ENCODE peak calls at places on chromosome 6, in ten cellular contexts. T is activated CD4-positive, CD25-positive, alpha-beta regulatory T cell treated with anti-CD3 and anti-CD28 coated beads, Interleukin-2, amount 50 U/mL, for 72 hours; U is activated CD8-positive, alpha-beta T cell treated with anti-CD3 and anti-CD28 coated beads for 36 hours; G is chondrocyte; B is GM12864; V is effector memory CD8-positive, alpha-beta T cell; R is A549; F is heart right ventricle; H is ELR; L is lower lobe of right lung. S is an unnamed sample.

GRCh38 chr6:107555449-107555848 is 65.5 kb downstream of the SOBP start:
- DNase-seq in T (no peak), U (no peak), G (no peak), B (no peak), V (no peak), R (no peak), F (no peak), H (no peak), L (no peak), S (no peak)

GRCh38 chr6:73157870-73158269 is 67.4 kb downstream of the KHDC1L start:
- DNase-seq in T (no peak), U (no peak), G (peak), B (no peak), V (no peak), R (no peak), F (no peak), H (no peak), L (no peak), S (no peak)

GRCh38 chr6:44058617-44059358 is 68.5 kb downstream of the MRPL14 start:
- DNase-seq in T (no peak), U (peak), G (no peak), B (no peak), V (no peak), R (peak), F (peak), H (peak), L (peak), S (peak)

GRCh38 chr6:163310096-163310972 is 104.2 kb upstream of the QKI start:
- DNase-seq in T (no peak), U (no peak), G (no peak), B (no peak), V (no peak), R (no peak), F (no peak), H (no peak), L (no peak), S (no peak)

GRCh38 chr6:168999392-168999791 is 254.3 kb downstream of the THBS2 start:
- DNase-seq in T (no peak), U (no peak), G (no peak), B (no peak), V (no peak), R (no peak), F (no peak), H (no peak), L (no peak), S (no peak)

GRCh38 chr6:132259070-132259469 is 142.2 kb downstream of the MOXD1 start:
- DNase-seq in T (no peak), U (no peak), G (no peak), B (no peak), V (no peak), R (peak), F (no peak), H (peak), L (no peak), S (no peak)

GRCh38 chr6:99589290-99589672 is 17.4 kb upstream of the PRDM13 start:
- DNase-seq in T (no peak), U (no peak), G (no peak), B (no peak), V (no peak), R (no peak), F (no peak), H (peak), L (no peak), S (no peak)

GRCh38 chr6:159342146-159342545 is 172.9 kb downstream of the FNDC1 start:
- DNase-seq in T (no peak), U (no peak), G (no peak), B (no peak), V (no peak), R (no peak), F (no peak), H (no peak), L (no peak), S (no peak)

GRCh38 chr6:1129141-1129540 is 182.8 kb upstream of the FOXQ1 start:
- DNase-seq in T (no peak), U (no peak), G (no peak), B (no peak), V (no peak), R (no peak), F (peak), H (no peak), L (no peak), S (no peak)

GRCh38 chr6:87393026-87393622 is 14.6 kb upstream of the CFAP206 start:
- DNase-seq in T (no peak), U (peak), G (no peak), B (peak), V (peak), R (peak), F (peak), H (peak), L (no peak), S (no peak)

GRCh38 chr6:161407581-161407980 is 133.7 kb upstream of the AGPAT4 start:
- DNase-seq in T (no peak), U (no peak), G (no peak), B (no peak), V (no peak), R (peak), F (no peak), H (peak), L (no peak), S (no peak)

GRCh38 chr6:154981071-154981373 is 14.1 kb upstream of the TIAM2 start:
- DNase-seq in T (no peak), U (no peak), G (no peak), B (no peak), V (no peak), R (no peak), F (no peak), H (no peak), L (no peak), S (no peak)

GRCh38 chr6:27279513-27280063 is 32.1 kb downstream of the PRSS16 start:
- DNase-seq in T (no peak), U (no peak), G (no peak), B (no peak), V (no peak), R (peak), F (no peak), H (peak), L (no peak), S (no peak)

GRCh38 chr6:15553736-15554294 is 109.0 kb downstream of the DTNBP1 start:
- DNase-seq in T (no peak), U (no peak), G (no peak), B (no peak), V (no peak), R (no peak), F (no peak), H (no peak), L (no peak), S (no peak)

GRCh38 chr6:128600397-128600951 is 80.1 kb upstream of the PTPRK start:
- DNase-seq in T (no peak), U (peak), G (no peak), B (no peak), V (no peak), R (peak), F (no peak), H (peak), L (no peak), S (no peak)

GRCh38 chr6:49097116-49097515 is 365.9 kb downstream of the MMUT start:
- DNase-seq in T (no peak), U (no peak), G (no peak), B (no peak), V (no peak), R (no peak), F (no peak), H (no peak), L (no peak), S (no peak)

GRCh38 chr6:1554241-1554880 is 55.4 kb upstream of the FOXC1 start:
- DNase-seq in T (no peak), U (peak), G (no peak), B (no peak), V (no peak), R (no peak), F (no peak), H (peak), L (no peak), S (no peak)

GRCh38 chr6:17096076-17096475 is 5.8 kb upstream of the STMND1 start:
- DNase-seq in T (no peak), U (no peak), G (no peak), B (no peak), V (no peak), R (no peak), F (no peak), H (no peak), L (no peak), S (no peak)

GRCh38 chr6:5518936-5519491 is 257.7 kb downstream of the FARS2 start:
- DNase-seq in T (no peak), U (peak), G (no peak), B (no peak), V (no peak), R (no peak), F (no peak), H (no peak), L (no peak), S (no peak)

GRCh38 chr6:116371384-116372209 is 850 bp downstream of the DSE start:
- DNase-seq in T (no peak), U (peak), G (peak), B (no peak), V (peak), R (peak), F (peak), H (peak), L (peak), S (peak)

GRCh38 chr6:78942451-78942850 is 75.1 kb downstream of the IRAK1BP1 start:
- DNase-seq in T (no peak), U (no peak), G (no peak), B (no peak), V (no peak), R (no peak), F (no peak), H (peak), L (no peak), S (no peak)

GRCh38 chr6:99151634-99152344 is 197.7 kb downstream of the FAXC start:
- DNase-seq in T (peak), U (peak), G (no peak), B (no peak), V (no peak), R (peak), F (peak), H (peak), L (peak), S (no peak)

GRCh38 chr6:32196682-32197616 is 4.5 kb upstream of the GPSM3 start:
- DNase-seq in T (no peak), U (no peak), G (no peak), B (no peak), V (no peak), R (peak), F (peak), H (no peak), L (no peak), S (no peak)

GRCh38 chr6:42260424-42260888 is 42.8 kb upstream of the MRPS10 start:
- DNase-seq in T (no peak), U (no peak), G (no peak), B (no peak), V (no peak), R (peak), F (no peak), H (no peak), L (no peak), S (no peak)

GRCh38 chr6:135782517-135782916 is 69.0 kb upstream of the PDE7B start:
- DNase-seq in T (no peak), U (no peak), G (no peak), B (no peak), V (no peak), R (no peak), F (no peak), H (no peak), L (no peak), S (no peak)

S was measured in ascending aorta.